ENCODE peak calls at places on chromosomes 16 and 17, in nine cellular contexts. One of them, this sample, is unnamed.

GRCh38 chr16:86046901-86047300 is 147.9 kb downstream of the IRF8 start:
- DNase-seq in stomach: no peak
- DNase-seq in esophagus muscularis mucosa: no peak
- DNase-seq in A549: no peak
- DNase-seq in suprapubic skin: no peak
- DNase-seq in HepG2: no peak
- DNase-seq in transverse colon: peak
- DNase-seq in upper lobe of left lung: no peak
- DNase-seq in ovary: no peak
- DNase-seq in this sample: no peak

GRCh38 chr17:79631640-79632431 is 21.0 kb upstream of the RBFOX3 start:
- DNase-seq in stomach: peak
- DNase-seq in suprapubic skin: peak
- DNase-seq in esophagus muscularis mucosa: peak
- DNase-seq in A549: no peak
- DNase-seq in ovary: no peak
- DNase-seq in transverse colon: no peak
- DNase-seq in HepG2: no peak
- DNase-seq in upper lobe of left lung: peak
- DNase-seq in this sample: no peak

GRCh38 chr16:70756071-70756470 is 44.9 kb downstream of the VAC14 start:
- DNase-seq in upper lobe of left lung: no peak
- DNase-seq in HepG2: no peak
- DNase-seq in A549: no peak
- DNase-seq in stomach: no peak
- DNase-seq in esophagus muscularis mucosa: no peak
- DNase-seq in transverse colon: no peak
- DNase-seq in suprapubic skin: no peak
- DNase-seq in ovary: no peak
- DNase-seq in this sample: no peak

GRCh38 chr17:70394833-70395232 is 225.5 kb downstream of the KCNJ2 start:
- DNase-seq in transverse colon: no peak
- DNase-seq in HepG2: no peak
- DNase-seq in stomach: no peak
- DNase-seq in A549: no peak
- DNase-seq in suprapubic skin: no peak
- DNase-seq in ovary: no peak
- DNase-seq in esophagus muscularis mucosa: no peak
- DNase-seq in upper lobe of left lung: no peak
- DNase-seq in this sample: no peak

GRCh38 chr17:44546711-44547606 is 10.3 kb upstream of the FZD2 start:
- DNase-seq in A549: no peak
- DNase-seq in suprapubic skin: no peak
- DNase-seq in ovary: no peak
- DNase-seq in HepG2: no peak
- DNase-seq in stomach: no peak
- DNase-seq in transverse colon: no peak
- DNase-seq in upper lobe of left lung: no peak
- DNase-seq in esophagus muscularis mucosa: no peak
- DNase-seq in this sample: no peak

GRCh38 chr17:66850692-66851091 is 15.8 kb downstream of the CACNG5 start:
- DNase-seq in stomach: no peak
- DNase-seq in HepG2: no peak
- DNase-seq in A549: no peak
- DNase-seq in upper lobe of left lung: no peak
- DNase-seq in esophagus muscularis mucosa: no peak
- DNase-seq in ovary: no peak
- DNase-seq in suprapubic skin: no peak
- DNase-seq in transverse colon: no peak
- DNase-seq in this sample: no peak

GRCh38 chr17:36928450-36929125 is 8.7 kb upstream of the LHX1 start:
- DNase-seq in transverse colon: no peak
- DNase-seq in upper lobe of left lung: no peak
- DNase-seq in ovary: no peak
- DNase-seq in A549: no peak
- DNase-seq in stomach: no peak
- DNase-seq in esophagus muscularis mucosa: no peak
- DNase-seq in suprapubic skin: no peak
- DNase-seq in HepG2: no peak
- DNase-seq in this sample: no peak

GRCh38 chr16:87328846-87329245 is 11.7 kb upstream of the C16orf95 start:
- DNase-seq in ovary: no peak
- DNase-seq in suprapubic skin: no peak
- DNase-seq in transverse colon: peak
- DNase-seq in stomach: no peak
- DNase-seq in upper lobe of left lung: no peak
- DNase-seq in HepG2: no peak
- DNase-seq in A549: no peak
- DNase-seq in esophagus muscularis mucosa: no peak
- DNase-seq in this sample: no peak

GRCh38 chr17:68614718-68615117 is 13.6 kb upstream of the FAM20A start:
- DNase-seq in transverse colon: no peak
- DNase-seq in upper lobe of left lung: no peak
- DNase-seq in HepG2: no peak
- DNase-seq in stomach: peak
- DNase-seq in ovary: no peak
- DNase-seq in A549: no peak
- DNase-seq in esophagus muscularis mucosa: no peak
- DNase-seq in suprapubic skin: no peak
- DNase-seq in this sample: no peak

GRCh38 chr16:74455619-74456289 is 34.5 kb upstream of the CLEC18B start:
- DNase-seq in suprapubic skin: no peak
- DNase-seq in ovary: no peak
- DNase-seq in stomach: no peak
- DNase-seq in HepG2: peak
- DNase-seq in upper lobe of left lung: no peak
- DNase-seq in esophagus muscularis mucosa: no peak
- DNase-seq in A549: no peak
- DNase-seq in transverse colon: no peak
- DNase-seq in this sample: no peak

GRCh38 chr17:75575728-75576127 is 11.9 kb upstream of the MYO15B start:
- DNase-seq in transverse colon: no peak
- DNase-seq in upper lobe of left lung: no peak
- DNase-seq in ovary: no peak
- DNase-seq in A549: no peak
- DNase-seq in stomach: no peak
- DNase-seq in esophagus muscularis mucosa: no peak
- DNase-seq in HepG2: no peak
- DNase-seq in suprapubic skin: no peak
- DNase-seq in this sample: no peak

GRCh38 chr16:85842435-85842834 is 42.9 kb downstream of the COX4I1 start:
- DNase-seq in esophagus muscularis mucosa: no peak
- DNase-seq in upper lobe of left lung: no peak
- DNase-seq in stomach: no peak
- DNase-seq in suprapubic skin: no peak
- DNase-seq in ovary: no peak
- DNase-seq in A549: no peak
- DNase-seq in HepG2: no peak
- DNase-seq in transverse colon: no peak
- DNase-seq in this sample: no peak

GRCh38 chr17:82388922-82389283 is 17.3 kb downstream of the UTS2R start:
- DNase-seq in esophagus muscularis mucosa: no peak
- DNase-seq in transverse colon: no peak
- DNase-seq in HepG2: no peak
- DNase-seq in suprapubic skin: no peak
- DNase-seq in A549: no peak
- DNase-seq in ovary: no peak
- DNase-seq in upper lobe of left lung: no peak
- DNase-seq in stomach: no peak
- DNase-seq in this sample: no peak

GRCh38 chr17:76124582-76125390 is 16.3 kb downstream of the FOXJ1 start:
- DNase-seq in stomach: no peak
- DNase-seq in ovary: no peak
- DNase-seq in upper lobe of left lung: no peak
- DNase-seq in esophagus muscularis mucosa: no peak
- DNase-seq in transverse colon: no peak
- DNase-seq in suprapubic skin: no peak
- DNase-seq in A549: peak
- DNase-seq in HepG2: no peak
- DNase-seq in this sample: no peak

GRCh38 chr17:7711356-7711755 is 6.2 kb upstream of the DNAH2 start:
- DNase-seq in suprapubic skin: no peak
- DNase-seq in HepG2: no peak
- DNase-seq in esophagus muscularis mucosa: no peak
- DNase-seq in transverse colon: no peak
- DNase-seq in ovary: no peak
- DNase-seq in upper lobe of left lung: no peak
- DNase-seq in A549: peak
- DNase-seq in stomach: no peak
- DNase-seq in this sample: no peak

GRCh38 chr17:33390479-33391027 is 97.5 kb upstream of the ASIC2 start:
- DNase-seq in A549: peak
- DNase-seq in esophagus muscularis mucosa: no peak
- DNase-seq in suprapubic skin: no peak
- DNase-seq in HepG2: no peak
- DNase-seq in ovary: no peak
- DNase-seq in transverse colon: no peak
- DNase-seq in upper lobe of left lung: no peak
- DNase-seq in stomach: no peak
- DNase-seq in this sample: no peak

GRCh38 chr17:33385133-33385532 is 92.0 kb upstream of the ASIC2 start:
- DNase-seq in stomach: no peak
- DNase-seq in A549: no peak
- DNase-seq in HepG2: no peak
- DNase-seq in esophagus muscularis mucosa: no peak
- DNase-seq in ovary: no peak
- DNase-seq in transverse colon: no peak
- DNase-seq in suprapubic skin: no peak
- DNase-seq in upper lobe of left lung: no peak
- DNase-seq in this sample: no peak

GRCh38 chr17:33387406-33387805 is 94.3 kb upstream of the ASIC2 start:
- DNase-seq in esophagus muscularis mucosa: no peak
- DNase-seq in transverse colon: no peak
- DNase-seq in A549: no peak
- DNase-seq in upper lobe of left lung: no peak
- DNase-seq in suprapubic skin: no peak
- DNase-seq in stomach: no peak
- DNase-seq in HepG2: no peak
- DNase-seq in ovary: no peak
- DNase-seq in this sample: no peak

GRCh38 chr17:33385713-33386112 is 92.6 kb upstream of the ASIC2 start:
- DNase-seq in stomach: no peak
- DNase-seq in upper lobe of left lung: no peak
- DNase-seq in ovary: no peak
- DNase-seq in esophagus muscularis mucosa: no peak
- DNase-seq in transverse colon: no peak
- DNase-seq in suprapubic skin: no peak
- DNase-seq in HepG2: no peak
- DNase-seq in A549: no peak
- DNase-seq in this sample: no peak

GRCh38 chr17:33389506-33390141 is 96.5 kb upstream of the ASIC2 start:
- DNase-seq in upper lobe of left lung: no peak
- DNase-seq in suprapubic skin: no peak
- DNase-seq in transverse colon: no peak
- DNase-seq in HepG2: no peak
- DNase-seq in stomach: no peak
- DNase-seq in ovary: no peak
- DNase-seq in esophagus muscularis mucosa: no peak
- DNase-seq in A549: no peak
- DNase-seq in this sample: no peak
- TF ChIP-seq EP300 in upper lobe of left lung: no peak
- TF ChIP-seq EP300 in suprapubic skin: no peak
- TF ChIP-seq EP300 in transverse colon: no peak
- TF ChIP-seq EP300 in HepG2: no peak
- TF ChIP-seq EP300 in stomach: no peak
- TF ChIP-seq EP300 in ovary: no peak
- TF ChIP-seq EP300 in esophagus muscularis mucosa: no peak
- TF ChIP-seq EP300 in A549: no peak
- TF ChIP-seq EP300 in this sample: no peak

GRCh38 chr17:2191785-2192184 is 111.8 kb downstream of the SMG6 start:
- DNase-seq in ovary: no peak
- DNase-seq in stomach: no peak
- DNase-seq in suprapubic skin: no peak
- DNase-seq in upper lobe of left lung: no peak
- DNase-seq in HepG2: no peak
- DNase-seq in A549: no peak
- DNase-seq in transverse colon: no peak
- DNase-seq in esophagus muscularis mucosa: no peak
- DNase-seq in this sample: no peak

GRCh38 chr17:2190014-2190413 is 113.6 kb downstream of the SMG6 start:
- DNase-seq in A549: peak
- DNase-seq in transverse colon: peak
- DNase-seq in suprapubic skin: no peak
- DNase-seq in HepG2: no peak
- DNase-seq in upper lobe of left lung: no peak
- DNase-seq in esophagus muscularis mucosa: no peak
- DNase-seq in ovary: no peak
- DNase-seq in stomach: no peak
- DNase-seq in this sample: no peak

GRCh38 chr17:2189231-2189630 is 114.4 kb downstream of the SMG6 start:
- DNase-seq in HepG2: no peak
- DNase-seq in upper lobe of left lung: no peak
- DNase-seq in stomach: no peak
- DNase-seq in transverse colon: no peak
- DNase-seq in ovary: no peak
- DNase-seq in suprapubic skin: no peak
- DNase-seq in esophagus muscularis mucosa: no peak
- DNase-seq in A549: no peak
- DNase-seq in this sample: no peak

GRCh38 chr17:2192367-2193028 is 111.1 kb downstream of the SMG6 start:
- DNase-seq in esophagus muscularis mucosa: no peak
- DNase-seq in upper lobe of left lung: peak
- DNase-seq in stomach: no peak
- DNase-seq in transverse colon: peak
- DNase-seq in A549: peak
- DNase-seq in ovary: no peak
- DNase-seq in suprapubic skin: no peak
- DNase-seq in HepG2: no peak
- DNase-seq in this sample: no peak

GRCh38 chr17:2191227-2191626 is 112.4 kb downstream of the SMG6 start:
- DNase-seq in stomach: no peak
- DNase-seq in transverse colon: no peak
- DNase-seq in A549: no peak
- DNase-seq in ovary: no peak
- DNase-seq in suprapubic skin: no peak
- DNase-seq in esophagus muscularis mucosa: no peak
- DNase-seq in HepG2: no peak
- DNase-seq in upper lobe of left lung: no peak
- DNase-seq in this sample: no peak
- TF ChIP-seq EP300 in stomach: no peak
- TF ChIP-seq EP300 in transverse colon: no peak
- TF ChIP-seq EP300 in A549: no peak
- TF ChIP-seq EP300 in ovary: no peak
- TF ChIP-seq EP300 in suprapubic skin: no peak
- TF ChIP-seq EP300 in esophagus muscularis mucosa: no peak
- TF ChIP-seq EP300 in HepG2: no peak
- TF ChIP-seq EP300 in upper lobe of left lung: no peak
- TF ChIP-seq EP300 in this sample: no peak

GRCh38 chr17:48804936-48805411 is 12.1 kb downstream of the TTLL6 start:
- DNase-seq in suprapubic skin: peak
- DNase-seq in stomach: peak
- DNase-seq in upper lobe of left lung: peak
- DNase-seq in HepG2: peak
- DNase-seq in A549: peak
- DNase-seq in ovary: peak
- DNase-seq in esophagus muscularis mucosa: no peak
- DNase-seq in transverse colon: peak
- DNase-seq in this sample: peak
- TF ChIP-seq EP300 in suprapubic skin: no peak
- TF ChIP-seq EP300 in stomach: no peak
- TF ChIP-seq EP300 in upper lobe of left lung: no peak
- TF ChIP-seq EP300 in HepG2: no peak
- TF ChIP-seq EP300 in A549: no peak
- TF ChIP-seq EP300 in ovary: no peak
- TF ChIP-seq EP300 in esophagus muscularis mucosa: no peak
- TF ChIP-seq EP300 in transverse colon: no peak
- TF ChIP-seq EP300 in this sample: no peak

GRCh38 chr17:40309031-40309937 is at the start of gene RARA:
- DNase-seq in esophagus muscularis mucosa: no peak
- DNase-seq in A549: peak
- DNase-seq in ovary: peak
- DNase-seq in suprapubic skin: peak
- DNase-seq in upper lobe of left lung: peak
- DNase-seq in transverse colon: peak
- DNase-seq in stomach: peak
- DNase-seq in HepG2: peak
- DNase-seq in this sample: no peak
- TF ChIP-seq EP300 in esophagus muscularis mucosa: no peak
- TF ChIP-seq EP300 in A549: no peak
- TF ChIP-seq EP300 in ovary: no peak
- TF ChIP-seq EP300 in suprapubic skin: no peak
- TF ChIP-seq EP300 in upper lobe of left lung: no peak
- TF ChIP-seq EP300 in transverse colon: no peak
- TF ChIP-seq EP300 in stomach: no peak
- TF ChIP-seq EP300 in HepG2: no peak
- TF ChIP-seq EP300 in this sample: no peak